ENCODE peak calls at places on chromosomes 1 and 21, in four cellular contexts. O, G, Y and U are unnamed samples.

GRCh38 chr1:202217951-202218350 is 24.4 kb downstream of the LGR6 start:
- DNase-seq in O (no peak), G (no peak), Y (no peak), U (no peak)

GRCh38 chr1:226987623-226988336 is 47.7 kb downstream of the COQ8A start:
- DNase-seq in O (no peak), G (no peak), Y (no peak), U (no peak)

GRCh38 chr1:245484176-245484575 is 329.4 kb downstream of the KIF26B start:
- DNase-seq in O (no peak), G (no peak), Y (no peak), U (no peak)

GRCh38 chr1:105865546-105865945 is 1190.9 kb upstream of the PRMT6 start:
- DNase-seq in O (peak), G (no peak), Y (no peak), U (no peak)

GRCh38 chr21:32653326-32653901 is 41.2 kb upstream of the CFAP298 start:
- DNase-seq in O (no peak), G (peak), Y (peak), U (no peak)

GRCh38 chr1:218395916-218396315 is 50.8 kb downstream of the TGFB2 start:
- DNase-seq in O (no peak), G (no peak), Y (no peak), U (no peak)

GRCh38 chr1:235030919-235031596 is 97.6 kb downstream of the TOMM20 start:
- DNase-seq in O (no peak), G (no peak), Y (no peak), U (no peak)

GRCh38 chr1:157469715-157470114 is 82.6 kb downstream of the FCRL5 start:
- DNase-seq in O (no peak), G (no peak), Y (no peak), U (no peak)

GRCh38 chr1:115220340-115221030 is 117.6 kb downstream of the NGF start:
- DNase-seq in O (no peak), G (no peak), Y (no peak), U (no peak)